ENCODE peak calls at places on chromosomes 7 and 10, in ten cellular contexts. One of them, this sample, is unnamed. For H3K36me3, the result is how much of the 10 kb centered on the place peaks cover.

GRCh38 chr7:143305423-143306070 is 10.4 kb upstream of the CLCN1 start:
- DNase-seq in heart right ventricle: peak
- DNase-seq in thoracic aorta: no peak
- DNase-seq in right atrium auricular region: no peak
- DNase-seq in WERI-Rb-1: peak
- DNase-seq in aorta: peak
- DNase-seq in H1: peak
- DNase-seq in HCT116: peak
- DNase-seq in CD4-positive, CD25-positive, alpha-beta regulatory T cell: peak
- DNase-seq in neuronal stem cell: no peak
- DNase-seq in this sample: peak

GRCh38 chr7:151666886-151667285 is 147.2 kb upstream of the RHEB start:
- DNase-seq in neuronal stem cell: no peak
- DNase-seq in H1: no peak
- DNase-seq in thoracic aorta: no peak
- DNase-seq in HCT116: no peak
- DNase-seq in heart right ventricle: no peak
- DNase-seq in WERI-Rb-1: no peak
- DNase-seq in aorta: no peak
- DNase-seq in right atrium auricular region: peak
- DNase-seq in CD4-positive, CD25-positive, alpha-beta regulatory T cell: no peak
- DNase-seq in this sample: no peak

GRCh38 chr10:94194256-94194655 is 168.5 kb downstream of the NOC3L start:
- DNase-seq in aorta: no peak
- DNase-seq in H1: no peak
- DNase-seq in neuronal stem cell: no peak
- DNase-seq in WERI-Rb-1: no peak
- DNase-seq in heart right ventricle: no peak
- DNase-seq in right atrium auricular region: no peak
- DNase-seq in CD4-positive, CD25-positive, alpha-beta regulatory T cell: no peak
- DNase-seq in HCT116: no peak
- DNase-seq in thoracic aorta: no peak
- DNase-seq in this sample: no peak

GRCh38 chr10:12605580-12606405 is 256.4 kb downstream of the CAMK1D start:
- DNase-seq in neuronal stem cell: no peak
- DNase-seq in HCT116: no peak
- DNase-seq in WERI-Rb-1: no peak
- DNase-seq in H1: no peak
- DNase-seq in right atrium auricular region: peak
- DNase-seq in CD4-positive, CD25-positive, alpha-beta regulatory T cell: peak
- DNase-seq in heart right ventricle: peak
- DNase-seq in aorta: peak
- DNase-seq in thoracic aorta: peak
- DNase-seq in this sample: peak

GRCh38 chr10:20767028-20767427 is 130.1 kb downstream of the NEBL start:
- DNase-seq in aorta: no peak
- DNase-seq in HCT116: no peak
- DNase-seq in WERI-Rb-1: no peak
- DNase-seq in neuronal stem cell: no peak
- DNase-seq in right atrium auricular region: no peak
- DNase-seq in heart right ventricle: no peak
- DNase-seq in CD4-positive, CD25-positive, alpha-beta regulatory T cell: no peak
- DNase-seq in thoracic aorta: no peak
- DNase-seq in H1: no peak
- DNase-seq in this sample: no peak

GRCh38 chr10:86339226-86339865 is 27.2 kb downstream of the GRID1 start:
- DNase-seq in heart right ventricle: no peak
- DNase-seq in thoracic aorta: no peak
- DNase-seq in aorta: peak
- DNase-seq in WERI-Rb-1: no peak
- DNase-seq in CD4-positive, CD25-positive, alpha-beta regulatory T cell: no peak
- DNase-seq in H1: no peak
- DNase-seq in neuronal stem cell: no peak
- DNase-seq in right atrium auricular region: no peak
- DNase-seq in HCT116: no peak
- DNase-seq in this sample: no peak

GRCh38 chr7:27165655-27166474 is 528 bp upstream of the HOXA9 start:
- DNase-seq in WERI-Rb-1: no peak
- DNase-seq in right atrium auricular region: no peak
- DNase-seq in HCT116: no peak
- DNase-seq in H1: no peak
- DNase-seq in aorta: peak
- DNase-seq in heart right ventricle: no peak
- DNase-seq in CD4-positive, CD25-positive, alpha-beta regulatory T cell: no peak
- DNase-seq in neuronal stem cell: no peak
- DNase-seq in thoracic aorta: no peak
- DNase-seq in this sample: no peak

GRCh38 chr7:30869794-30870491 is 41.7 kb upstream of the AQP1 start:
- DNase-seq in neuronal stem cell: no peak
- DNase-seq in CD4-positive, CD25-positive, alpha-beta regulatory T cell: no peak
- DNase-seq in aorta: no peak
- DNase-seq in HCT116: no peak
- DNase-seq in WERI-Rb-1: no peak
- DNase-seq in H1: no peak
- DNase-seq in right atrium auricular region: no peak
- DNase-seq in thoracic aorta: no peak
- DNase-seq in heart right ventricle: peak
- DNase-seq in this sample: no peak

GRCh38 chr10:33052476-33052875 is 94.4 kb upstream of the ITGB1 start:
- DNase-seq in right atrium auricular region: no peak
- DNase-seq in aorta: no peak
- DNase-seq in heart right ventricle: no peak
- DNase-seq in H1: no peak
- DNase-seq in CD4-positive, CD25-positive, alpha-beta regulatory T cell: no peak
- DNase-seq in HCT116: no peak
- DNase-seq in thoracic aorta: no peak
- DNase-seq in neuronal stem cell: no peak
- DNase-seq in WERI-Rb-1: no peak
- DNase-seq in this sample: no peak

GRCh38 chr10:124447741-124448466 is 1.9 kb downstream of the NKX1-2 start:
- DNase-seq in H1: no peak
- DNase-seq in neuronal stem cell: no peak
- DNase-seq in HCT116: no peak
- DNase-seq in heart right ventricle: no peak
- DNase-seq in aorta: no peak
- DNase-seq in right atrium auricular region: no peak
- DNase-seq in CD4-positive, CD25-positive, alpha-beta regulatory T cell: no peak
- DNase-seq in thoracic aorta: no peak
- DNase-seq in WERI-Rb-1: peak
- DNase-seq in this sample: peak

GRCh38 chr7:5139998-5140397 is 50.0 kb upstream of the WIPI2 start:
- DNase-seq in WERI-Rb-1: peak
- DNase-seq in aorta: no peak
- DNase-seq in neuronal stem cell: peak
- DNase-seq in right atrium auricular region: no peak
- DNase-seq in thoracic aorta: no peak
- DNase-seq in HCT116: peak
- DNase-seq in H1: peak
- DNase-seq in CD4-positive, CD25-positive, alpha-beta regulatory T cell: peak
- DNase-seq in heart right ventricle: no peak
- DNase-seq in this sample: peak

GRCh38 chr7:45435846-45436245 is 138.3 kb upstream of the ADCY1 start:
- DNase-seq in thoracic aorta: no peak
- DNase-seq in aorta: no peak
- DNase-seq in heart right ventricle: no peak
- DNase-seq in right atrium auricular region: no peak
- DNase-seq in HCT116: no peak
- DNase-seq in WERI-Rb-1: no peak
- DNase-seq in H1: no peak
- DNase-seq in neuronal stem cell: no peak
- DNase-seq in CD4-positive, CD25-positive, alpha-beta regulatory T cell: no peak
- DNase-seq in this sample: no peak

GRCh38 chr10:102648269-102648888 is 4.1 kb downstream of the TRIM8 start:
- DNase-seq in CD4-positive, CD25-positive, alpha-beta regulatory T cell: no peak
- DNase-seq in aorta: no peak
- DNase-seq in HCT116: no peak
- DNase-seq in heart right ventricle: no peak
- DNase-seq in right atrium auricular region: no peak
- DNase-seq in WERI-Rb-1: no peak
- DNase-seq in neuronal stem cell: no peak
- DNase-seq in H1: no peak
- DNase-seq in thoracic aorta: no peak
- DNase-seq in this sample: no peak

GRCh38 chr10:21464134-21464533 is 61.3 kb downstream of the SKIDA1 start:
- DNase-seq in HCT116: no peak
- DNase-seq in neuronal stem cell: no peak
- DNase-seq in thoracic aorta: no peak
- DNase-seq in right atrium auricular region: no peak
- DNase-seq in aorta: no peak
- DNase-seq in H1: no peak
- DNase-seq in CD4-positive, CD25-positive, alpha-beta regulatory T cell: no peak
- DNase-seq in WERI-Rb-1: no peak
- DNase-seq in heart right ventricle: no peak
- DNase-seq in this sample: no peak

GRCh38 chr10:62183857-62184805 is 84.5 kb downstream of the RTKN2 start:
- DNase-seq in WERI-Rb-1: no peak
- DNase-seq in thoracic aorta: no peak
- DNase-seq in heart right ventricle: no peak
- DNase-seq in right atrium auricular region: no peak
- DNase-seq in CD4-positive, CD25-positive, alpha-beta regulatory T cell: peak
- DNase-seq in HCT116: no peak
- DNase-seq in aorta: no peak
- DNase-seq in H1: no peak
- DNase-seq in neuronal stem cell: no peak
- DNase-seq in this sample: no peak

GRCh38 chr10:7541137-7542087 is 125.4 kb downstream of the ITIH5 start:
- DNase-seq in aorta: peak
- DNase-seq in thoracic aorta: no peak
- DNase-seq in WERI-Rb-1: no peak
- DNase-seq in neuronal stem cell: no peak
- DNase-seq in heart right ventricle: peak
- DNase-seq in H1: peak
- DNase-seq in right atrium auricular region: no peak
- DNase-seq in HCT116: no peak
- DNase-seq in CD4-positive, CD25-positive, alpha-beta regulatory T cell: no peak
- DNase-seq in this sample: peak

GRCh38 chr10:3785251-3785848 is 341 bp upstream of the KLF6 start:
- DNase-seq in right atrium auricular region: peak
- DNase-seq in WERI-Rb-1: peak
- DNase-seq in HCT116: peak
- DNase-seq in neuronal stem cell: peak
- DNase-seq in thoracic aorta: peak
- DNase-seq in aorta: peak
- DNase-seq in H1: peak
- DNase-seq in heart right ventricle: peak
- DNase-seq in CD4-positive, CD25-positive, alpha-beta regulatory T cell: peak
- DNase-seq in this sample: peak

DNA sequence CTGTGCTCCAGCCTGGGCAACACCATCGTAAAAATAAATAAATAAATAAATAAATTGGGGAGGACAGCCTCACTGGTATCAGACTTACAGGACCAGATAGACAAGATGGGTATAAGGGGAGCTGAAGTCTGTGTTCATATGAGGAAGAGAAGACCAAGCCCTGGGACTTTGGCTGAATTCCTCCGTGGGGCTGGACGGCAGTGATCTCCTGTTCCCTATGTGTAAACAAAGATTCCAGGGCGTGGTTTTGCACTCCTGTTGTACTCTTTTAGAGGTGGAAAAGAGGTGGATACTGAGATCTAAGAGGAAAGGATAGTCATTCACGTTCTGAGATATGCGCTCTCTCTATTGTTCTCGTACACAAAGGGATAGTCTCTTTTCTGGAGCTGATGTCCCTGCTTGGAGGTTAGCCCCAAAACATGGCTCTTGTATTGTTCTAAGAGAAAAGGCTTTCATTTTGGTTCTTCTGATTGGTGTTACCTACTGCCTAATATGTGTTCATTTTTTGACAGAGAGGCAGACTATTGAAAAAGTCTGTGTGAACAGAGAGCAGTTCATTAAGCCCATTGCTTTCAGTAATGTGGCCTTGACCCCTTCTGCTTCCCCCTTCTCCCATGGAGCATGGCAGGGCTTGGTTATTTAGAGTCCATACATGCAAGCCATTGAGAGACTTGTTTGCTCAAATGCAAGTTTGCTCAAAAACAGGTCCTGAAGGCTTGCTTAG is 12.3 kb downstream of the KCTD7 start:
- DNase-seq in aorta: no peak
- DNase-seq in H1: no peak
- DNase-seq in heart right ventricle: no peak
- DNase-seq in right atrium auricular region: no peak
- DNase-seq in thoracic aorta: no peak
- DNase-seq in neuronal stem cell: no peak
- DNase-seq in WERI-Rb-1: no peak
- DNase-seq in CD4-positive, CD25-positive, alpha-beta regulatory T cell: no peak
- DNase-seq in HCT116: no peak
- DNase-seq in this sample: no peak
- H3K36me3 ChIP-seq in aorta: under half
- H3K36me3 ChIP-seq in H1: under half
- H3K36me3 ChIP-seq in heart right ventricle: half or more
- H3K36me3 ChIP-seq in right atrium auricular region: half or more
- H3K36me3 ChIP-seq in thoracic aorta: under half
- H3K36me3 ChIP-seq in neuronal stem cell: under half
- H3K36me3 ChIP-seq in WERI-Rb-1: under half
- H3K36me3 ChIP-seq in CD4-positive, CD25-positive, alpha-beta regulatory T cell: half or more
- H3K36me3 ChIP-seq in HCT116: under half
- H3K36me3 ChIP-seq in this sample: under half

GRCh38 chr7:122219253-122219865 is 75.3 kb upstream of the AASS start:
- DNase-seq in right atrium auricular region: no peak
- DNase-seq in aorta: no peak
- DNase-seq in neuronal stem cell: peak
- DNase-seq in thoracic aorta: no peak
- DNase-seq in heart right ventricle: no peak
- DNase-seq in H1: no peak
- DNase-seq in HCT116: peak
- DNase-seq in WERI-Rb-1: no peak
- DNase-seq in CD4-positive, CD25-positive, alpha-beta regulatory T cell: peak
- DNase-seq in this sample: no peak
- H3K36me3 ChIP-seq in right atrium auricular region: under half
- H3K36me3 ChIP-seq in aorta: under half
- H3K36me3 ChIP-seq in neuronal stem cell: under half
- H3K36me3 ChIP-seq in thoracic aorta: under half
- H3K36me3 ChIP-seq in heart right ventricle: under half
- H3K36me3 ChIP-seq in H1: under half
- H3K36me3 ChIP-seq in HCT116: under half
- H3K36me3 ChIP-seq in WERI-Rb-1: under half
- H3K36me3 ChIP-seq in CD4-positive, CD25-positive, alpha-beta regulatory T cell: under half
- H3K36me3 ChIP-seq in this sample: under half

DNA sequence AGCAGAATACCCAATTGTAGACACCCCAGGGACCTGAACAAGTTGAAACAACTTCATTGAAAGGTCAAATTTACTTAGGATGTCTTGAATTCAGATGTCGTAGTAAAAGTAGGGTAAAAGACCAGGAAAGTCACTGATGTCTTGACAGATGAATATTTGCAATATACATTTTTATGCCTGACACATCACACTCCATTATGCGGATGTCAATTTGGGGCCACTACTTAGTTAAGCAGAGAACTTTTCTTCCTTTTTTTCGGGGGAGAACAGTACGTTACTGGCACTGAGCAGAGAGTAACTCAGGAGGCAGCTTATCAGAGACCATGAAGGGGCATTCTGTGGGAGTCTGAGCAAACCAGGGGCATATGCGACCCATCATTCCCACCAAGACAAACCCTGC is 4.9 kb downstream of the ITGA8 start:
- DNase-seq in HCT116: no peak
- DNase-seq in aorta: no peak
- DNase-seq in thoracic aorta: no peak
- DNase-seq in right atrium auricular region: no peak
- DNase-seq in heart right ventricle: no peak
- DNase-seq in neuronal stem cell: no peak
- DNase-seq in H1: no peak
- DNase-seq in WERI-Rb-1: no peak
- DNase-seq in CD4-positive, CD25-positive, alpha-beta regulatory T cell: no peak
- DNase-seq in this sample: no peak
- H3K36me3 ChIP-seq in HCT116: under half
- H3K36me3 ChIP-seq in aorta: under half
- H3K36me3 ChIP-seq in thoracic aorta: under half
- H3K36me3 ChIP-seq in right atrium auricular region: under half
- H3K36me3 ChIP-seq in heart right ventricle: under half
- H3K36me3 ChIP-seq in neuronal stem cell: under half
- H3K36me3 ChIP-seq in H1: under half
- H3K36me3 ChIP-seq in WERI-Rb-1: under half
- H3K36me3 ChIP-seq in CD4-positive, CD25-positive, alpha-beta regulatory T cell: under half
- H3K36me3 ChIP-seq in this sample: under half

GRCh38 chr7:98970031-98970615 is 91.8 kb downstream of the TRRAP start:
- DNase-seq in H1: no peak
- DNase-seq in HCT116: no peak
- DNase-seq in WERI-Rb-1: no peak
- DNase-seq in neuronal stem cell: no peak
- DNase-seq in right atrium auricular region: no peak
- DNase-seq in thoracic aorta: no peak
- DNase-seq in aorta: no peak
- DNase-seq in heart right ventricle: no peak
- DNase-seq in CD4-positive, CD25-positive, alpha-beta regulatory T cell: no peak
- DNase-seq in this sample: no peak
- H3K36me3 ChIP-seq in H1: half or more
- H3K36me3 ChIP-seq in HCT116: under half
- H3K36me3 ChIP-seq in WERI-Rb-1: half or more
- H3K36me3 ChIP-seq in neuronal stem cell: half or more
- H3K36me3 ChIP-seq in right atrium auricular region: half or more
- H3K36me3 ChIP-seq in thoracic aorta: half or more
- H3K36me3 ChIP-seq in aorta: under half
- H3K36me3 ChIP-seq in heart right ventricle: half or more
- H3K36me3 ChIP-seq in CD4-positive, CD25-positive, alpha-beta regulatory T cell: half or more
- H3K36me3 ChIP-seq in this sample: under half

This sample was measured in H7.